ENCODE peak calls at places on chromosomes 3 and 15, in four cellular contexts. K is body of pancreas, L is ovary, Z is transverse colon. Q is an unnamed sample.

GRCh38 chr3:122890077-122890484 is 95.2 kb downstream of the SLC49A4 start:
- DNase-seq in K (no peak), L (peak), Z (peak), Q (peak)

GRCh38 chr15:66767370-66767769 is 65.3 kb downstream of the SMAD6 start:
- DNase-seq in K (no peak), L (peak), Z (no peak), Q (no peak)

GRCh38 chr15:96367436-96368200 is 37.1 kb downstream of the NR2F2 start:
- DNase-seq in K (no peak), L (no peak), Z (no peak), Q (no peak)

GRCh38 chr3:12822725-12823373 is 18.5 kb downstream of the RPL32 start:
- DNase-seq in K (no peak), L (no peak), Z (no peak), Q (no peak)

GRCh38 chr3:4801924-4802323 is 177.3 kb upstream of the BHLHE40 start:
- DNase-seq in K (no peak), L (no peak), Z (no peak), Q (no peak)

GRCh38 chr3:79016587-79017380 is 751.0 kb downstream of the ROBO1 start:
- DNase-seq in K (no peak), L (no peak), Z (no peak), Q (no peak)

GRCh38 chr3:100045696-100046095 is 68.6 kb downstream of the FILIP1L start:
- DNase-seq in K (no peak), L (peak), Z (peak), Q (peak)

GRCh38 chr3:142296507-142296906 is 71.1 kb upstream of the GK5 start:
- DNase-seq in K (no peak), L (no peak), Z (no peak), Q (no peak)

GRCh38 chr15:99303881-99304280 is 52.6 kb downstream of the LRRC28 start:
- DNase-seq in K (no peak), L (no peak), Z (no peak), Q (no peak)

GRCh38 chr15:81296673-81297072 is 27.3 kb downstream of the STARD5 start:
- DNase-seq in K (no peak), L (no peak), Z (peak), Q (no peak)

GRCh38 chr3:101170047-101170771 is 150.2 kb downstream of the IMPG2 start:
- DNase-seq in K (no peak), L (no peak), Z (no peak), Q (no peak)

GRCh38 chr3:37266809-37267208 is 92.4 kb upstream of the LRRFIP2 start:
- DNase-seq in K (no peak), L (no peak), Z (no peak), Q (no peak)

GRCh38 chr3:12813967-12814366 is 17.5 kb downstream of the CAND2 start:
- DNase-seq in K (no peak), L (no peak), Z (no peak), Q (no peak)

GRCh38 chr15:97023131-97023844 is 692.8 kb downstream of the NR2F2 start:
- DNase-seq in K (no peak), L (no peak), Z (no peak), Q (no peak)

GRCh38 chr3:95235916-95236315 is 1173.1 kb downstream of the NSUN3 start:
- DNase-seq in K (no peak), L (no peak), Z (no peak), Q (no peak)

GRCh38 chr15:84889313-84889990 is 5.0 kb downstream of the SLC28A1 start:
- DNase-seq in K (no peak), L (no peak), Z (no peak), Q (no peak)

GRCh38 chr3:77421916-77422315 is 382.0 kb downstream of the ROBO2 start:
- DNase-seq in K (no peak), L (no peak), Z (no peak), Q (no peak)

GRCh38 chr15:96416218-96416933 is 85.9 kb downstream of the NR2F2 start:
- DNase-seq in K (no peak), L (no peak), Z (no peak), Q (no peak)

GRCh38 chr3:196736670-196737374 is 2.8 kb upstream of the PAK2 start:
- DNase-seq in K (no peak), L (no peak), Z (no peak), Q (no peak)

GRCh38 chr3:50189274-50189673 is 2.1 kb upstream of the GNAT1 start:
- DNase-seq in K (peak), L (peak), Z (peak), Q (peak)

GRCh38 chr3:32184187-32184730 is 54.2 kb upstream of the CMTM8 start:
- DNase-seq in K (no peak), L (no peak), Z (no peak), Q (no peak)

GRCh38 chr15:22262613-22263020 is 182.3 kb downstream of the OR4M2 start:
- DNase-seq in K (no peak), L (no peak), Z (peak), Q (no peak)

GRCh38 chr3:129708328-129708861 is 101.9 kb upstream of the PLXND1 start:
- DNase-seq in K (no peak), L (no peak), Z (no peak), Q (no peak)

GRCh38 chr3:94069242-94069813 is 6.5 kb downstream of the NSUN3 start:
- DNase-seq in K (no peak), L (no peak), Z (no peak), Q (no peak)

GRCh38 chr15:72534522-72534921 is 60.4 kb downstream of the ARIH1 start:
- DNase-seq in K (no peak), L (no peak), Z (no peak), Q (no peak)

GRCh38 chr15:83720466-83720865 is 66.5 kb downstream of the ADAMTSL3 start:
- DNase-seq in K (no peak), L (no peak), Z (no peak), Q (no peak)

GRCh38 chr3:59567656-59568055 is 517.8 kb upstream of the CFAP20DC start:
- DNase-seq in K (no peak), L (no peak), Z (no peak), Q (no peak)

GRCh38 chr3:195746346-195746745 is 25.6 kb downstream of the MUC20 start:
- DNase-seq in K (no peak), L (no peak), Z (no peak), Q (no peak)

GRCh38 chr3:193640165-193640706 is 47.2 kb downstream of the OPA1 start:
- DNase-seq in K (no peak), L (no peak), Z (no peak), Q (no peak)

GRCh38 chr3:106457278-106458210 is 588.7 kb upstream of the CBLB start:
- DNase-seq in K (no peak), L (peak), Z (no peak), Q (no peak)

GRCh38 chr3:16113704-16114103 is 60.8 kb upstream of the GALNT15 start:
- DNase-seq in K (no peak), L (no peak), Z (no peak), Q (no peak)

GRCh38 chr3:158103131-158103955 is 2.9 kb downstream of the SHOX2 start:
- DNase-seq in K (peak), L (no peak), Z (peak), Q (no peak)

GRCh38 chr15:33807665-33808064 is 160.6 kb upstream of the CHRM5 start:
- DNase-seq in K (no peak), L (no peak), Z (no peak), Q (no peak)

GRCh38 chr3:11567516-11568467 is 75.9 kb downstream of the VGLL4 start:
- DNase-seq in K (no peak), L (peak), Z (no peak), Q (no peak)

DNA sequence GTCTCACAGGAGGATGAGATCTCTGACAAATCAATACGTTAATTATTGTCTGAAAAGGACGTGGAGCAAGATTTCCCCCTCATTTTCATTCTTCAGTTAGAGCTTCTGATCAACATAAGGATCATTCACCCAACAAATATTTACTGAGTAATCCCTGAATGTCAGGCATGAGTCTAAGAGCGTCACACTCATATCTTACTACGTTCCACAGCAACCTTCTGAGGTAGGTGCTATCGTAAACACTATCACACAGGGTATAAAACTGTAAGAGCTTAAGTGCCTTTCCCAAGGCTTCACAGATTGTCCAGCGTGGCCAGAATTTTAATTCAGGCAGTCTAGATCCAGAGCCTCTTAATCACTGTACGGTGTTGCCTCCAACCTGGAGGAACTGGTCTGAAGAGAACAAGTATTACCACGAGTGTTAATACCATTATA is 10.6 kb upstream of the TM4SF1 start:
- DNase-seq in K (no peak), L (no peak), Z (no peak), Q (no peak)
- TF ChIP-seq POLR2A in K (no peak), L (no peak), Z (no peak), Q (no peak)

GRCh38 chr3:128306481-128306880 is 153.2 kb downstream of the EEFSEC start:
- DNase-seq in K (no peak), L (no peak), Z (no peak), Q (no peak)
- TF ChIP-seq CTCF in K (no peak), L (no peak), Z (no peak), Q (no peak)

DNA sequence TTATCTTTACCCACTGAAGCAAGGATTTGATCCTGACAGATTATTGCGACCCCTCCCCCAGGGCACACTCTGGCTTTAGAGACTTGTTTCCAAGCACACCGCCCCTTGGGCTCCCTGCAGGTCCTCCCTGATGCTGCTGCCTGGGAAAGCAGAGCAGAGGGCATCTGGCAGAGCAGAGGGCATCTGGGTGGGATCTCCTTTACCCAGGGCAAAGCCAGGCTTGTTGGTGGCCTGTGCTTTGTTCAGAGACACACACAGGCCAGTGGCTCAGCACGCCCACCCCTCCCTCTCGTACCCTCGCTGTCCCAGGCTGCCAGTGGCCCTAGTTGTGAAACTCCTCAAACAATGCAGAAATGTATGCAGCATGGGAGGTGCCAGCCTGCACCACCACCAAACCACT is 4.8 kb downstream of the KLF13 start:
- DNase-seq in K (no peak), L (no peak), Z (no peak), Q (no peak)
- TF ChIP-seq POLR2A in K (no peak), L (no peak), Z (no peak), Q (no peak)

DNA sequence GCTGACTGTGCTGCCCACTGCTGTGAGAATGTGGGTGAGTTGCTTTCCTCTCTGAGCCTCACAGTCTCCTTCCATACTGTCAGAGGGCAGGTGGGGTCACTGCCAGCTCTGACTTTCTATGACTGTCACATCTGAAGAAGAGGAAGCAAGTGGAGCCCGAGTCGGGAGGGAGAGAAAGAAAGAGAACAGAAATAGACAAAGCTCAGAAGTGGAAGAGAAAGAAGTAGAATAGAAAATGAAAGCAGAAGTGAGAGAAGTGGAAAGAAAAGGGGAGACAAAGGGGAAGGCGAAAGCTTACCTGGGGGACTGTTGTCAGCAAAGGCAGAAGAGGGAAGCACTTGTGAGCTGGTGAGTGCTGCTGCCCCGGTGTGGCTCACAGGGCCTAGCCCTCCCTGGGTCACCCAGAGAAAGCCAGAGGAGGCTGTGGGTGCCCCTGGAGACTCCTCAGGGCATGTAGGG is 57.9 kb downstream of the EPHB1 start:
- DNase-seq in K (no peak), L (no peak), Z (peak), Q (no peak)
- TF ChIP-seq CTCF in K (no peak), L (no peak), Z (no peak), Q (no peak)

GRCh38 chr3:20898962-20899361 is 713.0 kb upstream of the SGO1 start:
- DNase-seq in K (no peak), L (no peak), Z (no peak), Q (no peak)
- TF ChIP-seq POLR2A in K (no peak), L (no peak), Z (no peak), Q (no peak)